ENCODE peak calls at places on chromosome 21, in nine cellular contexts. C is cardiac muscle cell; O is CD4-positive, CD25-positive, alpha-beta regulatory T cell; R is breast epithelium; F is Peyer's patch; U is brain microvascular endothelial cell; T is naive thymus-derived CD4-positive, alpha-beta T cell; X is left ventricle myocardium inferior; N is tibial nerve. W is an unnamed sample. For H3K36me3, the result is how much of the 10 kb centered on the place peaks cover.

GRCh38 chr21:18529253-18529652 is 125.7 kb upstream of the TMPRSS15 start:
- DNase-seq in T (no peak), N (no peak), C (peak), O (no peak), X (no peak), R (no peak), U (peak), F (no peak), W (no peak)

GRCh38 chr21:19011448-19011847 is 607.9 kb upstream of the TMPRSS15 start:
- DNase-seq in O (no peak), F (no peak), C (no peak), U (no peak), R (no peak), X (peak), T (no peak), N (no peak), W (no peak)

GRCh38 chr21:15289896-15290841 is 225.4 kb upstream of the NRIP1 start:
- DNase-seq in C (no peak), T (no peak), R (no peak), X (peak), N (no peak), F (no peak), O (no peak), U (no peak), W (peak)

GRCh38 chr21:15241997-15242767 is 177.4 kb upstream of the NRIP1 start:
- DNase-seq in X (no peak), F (no peak), C (no peak), O (no peak), U (no peak), R (no peak), N (no peak), T (no peak), W (no peak)

GRCh38 chr21:15293251-15293650 is 228.5 kb upstream of the NRIP1 start:
- DNase-seq in T (no peak), X (no peak), O (no peak), F (no peak), R (no peak), C (peak), N (no peak), U (peak), W (no peak)

GRCh38 chr21:42864286-42864685 is 15.1 kb downstream of the WDR4 start:
- DNase-seq in O (no peak), C (no peak), X (no peak), U (no peak), R (no peak), T (no peak), N (no peak), F (no peak), W (no peak)

GRCh38 chr21:45724345-45724961 is 80.9 kb downstream of the PCBP3 start:
- DNase-seq in C (no peak), N (no peak), U (no peak), T (no peak), O (no peak), R (no peak), F (no peak), X (peak), W (no peak)

GRCh38 chr21:42939581-42940413 is 14.4 kb upstream of the ERVH48-1 start:
- DNase-seq in U (peak), C (peak), N (peak), X (peak), R (peak), T (no peak), F (peak), O (no peak), W (peak)

GRCh38 chr21:39640754-39641153 is 28.0 kb downstream of the B3GALT5 start:
- DNase-seq in U (no peak), O (no peak), N (no peak), C (no peak), F (no peak), T (no peak), X (no peak), R (no peak), W (no peak)

GRCh38 chr21:17780539-17780938 is 38.6 kb downstream of the C21orf91 start:
- DNase-seq in F (no peak), X (no peak), C (no peak), O (peak), U (no peak), R (no peak), T (peak), N (no peak), W (no peak)

GRCh38 chr21:43333301-43334062 is 93.4 kb downstream of the SIK1 start:
- DNase-seq in R (peak), C (peak), F (no peak), U (peak), T (no peak), O (no peak), N (peak), X (peak), W (peak)

GRCh38 chr21:45358261-45358670 is 46.7 kb upstream of the COL18A1 start:
- DNase-seq in X (no peak), N (no peak), T (no peak), C (no peak), O (no peak), R (no peak), U (no peak), F (no peak), W (no peak)

GRCh38 chr21:42653492-42654061 is at the start of gene PDE9A:
- DNase-seq in U (no peak), O (peak), F (no peak), X (no peak), C (no peak), T (no peak), R (no peak), N (no peak), W (peak)

GRCh38 chr21:45611296-45611695 is 32.2 kb upstream of the PCBP3 start:
- DNase-seq in R (no peak), T (no peak), O (no peak), U (no peak), X (no peak), C (no peak), F (no peak), N (no peak), W (no peak)

GRCh38 chr21:41804381-41804780 is 37.5 kb upstream of the RIPK4 start:
- DNase-seq in X (no peak), O (no peak), R (no peak), N (no peak), C (no peak), U (no peak), T (no peak), F (no peak), W (no peak)

GRCh38 chr21:45980271-45980670 is 1.3 kb upstream of the COL6A1 start:
- DNase-seq in X (no peak), O (no peak), N (no peak), C (no peak), T (no peak), F (no peak), U (no peak), R (no peak), W (no peak)

GRCh38 chr21:42918291-42918690 is 7.1 kb downstream of the ERVH48-1 start:
- DNase-seq in U (no peak), F (no peak), X (no peak), N (no peak), R (no peak), O (no peak), C (no peak), T (no peak), W (no peak)

GRCh38 chr21:45283611-45284455 is 3.9 kb downstream of the POFUT2 start:
- DNase-seq in F (peak), N (no peak), R (peak), T (no peak), U (no peak), O (no peak), X (no peak), C (no peak), W (no peak)

GRCh38 chr21:46184625-46185555 is 631 bp upstream of the SPATC1L start:
- DNase-seq in F (peak), C (peak), U (peak), N (peak), X (peak), O (peak), T (peak), R (peak), W (peak)

GRCh38 chr21:42379425-42380215 is 13.3 kb upstream of the TFF1 start:
- DNase-seq in U (no peak), N (no peak), O (no peak), C (no peak), X (no peak), R (peak), F (peak), T (no peak), W (no peak)

GRCh38 chr21:38165466-38166213 is 91.2 kb upstream of the KCNJ15 start:
- DNase-seq in C (peak), F (no peak), O (no peak), N (no peak), X (no peak), U (no peak), R (no peak), T (no peak), W (no peak)

GRCh38 chr21:28725396-28725795 is 267.3 kb downstream of the LTN1 start:
- DNase-seq in F (no peak), O (no peak), X (no peak), C (peak), N (no peak), R (no peak), T (no peak), U (no peak), W (no peak)

GRCh38 chr21:27369234-27369633 is 402.3 kb upstream of the ADAMTS5 start:
- DNase-seq in O (no peak), X (no peak), R (no peak), N (no peak), F (no peak), C (no peak), T (no peak), U (no peak), W (no peak)
- H3K27ac ChIP-seq in O (no peak), X (peak), R (no peak), N (no peak), F (no peak), C (no peak), T (no peak), U (no peak), W (no peak)

DNA sequence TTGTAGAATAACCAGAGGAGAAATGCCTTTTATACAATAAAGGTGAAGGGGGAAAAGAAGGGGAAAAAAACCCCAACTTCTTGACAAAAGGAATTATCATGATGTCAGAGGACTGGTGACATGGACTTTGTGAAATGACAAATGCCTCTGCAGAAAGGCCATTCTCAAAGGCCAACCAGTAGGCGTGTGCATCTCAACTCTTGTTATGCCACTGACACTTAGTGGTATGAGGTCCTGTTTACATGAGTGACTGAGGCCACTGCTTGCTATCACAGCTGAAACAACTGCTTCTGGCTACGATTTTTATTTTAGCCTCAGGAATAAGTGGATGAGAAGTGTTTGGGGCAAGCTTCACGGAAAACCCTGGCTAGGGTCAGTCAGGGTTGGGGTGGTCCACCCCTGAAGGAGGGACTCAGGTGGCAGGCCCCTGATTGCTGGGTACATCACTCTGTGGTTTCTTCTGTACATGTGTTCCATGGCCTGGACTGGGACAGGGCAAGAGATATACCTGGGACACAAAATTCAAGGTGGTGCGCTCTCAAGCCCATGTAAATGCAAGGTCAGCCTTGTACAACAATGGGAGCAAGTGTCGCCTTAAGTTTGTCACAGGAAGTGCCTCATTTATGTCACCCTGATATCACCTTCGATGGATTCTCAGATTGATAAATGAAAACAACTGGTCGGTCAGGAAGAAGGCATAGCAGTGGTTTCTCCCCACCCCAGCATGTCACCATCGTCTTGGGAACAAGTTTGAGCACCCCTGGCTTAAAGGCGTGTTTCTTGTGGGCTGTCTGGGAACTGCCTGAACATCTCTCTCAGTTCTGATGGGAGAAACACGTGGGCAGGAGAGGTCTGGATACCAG is 12.3 kb downstream of the RUNX1 start:
- DNase-seq in O (no peak), T (no peak), R (no peak), N (no peak), U (no peak), X (no peak), F (no peak), C (no peak), W (no peak)
- H3K36me3 ChIP-seq in O (under half), T (under half), R (under half), N (under half), U (under half), X (under half), F (under half), C (under half), W (under half)

GRCh38 chr21:34925597-34925996 is 123.5 kb downstream of the RUNX1 start:
- DNase-seq in U (no peak), R (no peak), F (no peak), C (no peak), N (no peak), O (no peak), X (no peak), T (no peak), W (no peak)

GRCh38 chr21:34924194-34924593 is 124.9 kb downstream of the RUNX1 start:
- DNase-seq in N (no peak), C (no peak), O (no peak), F (no peak), X (no peak), T (no peak), U (no peak), R (no peak), W (no peak)

GRCh38 chr21:34924767-34925425 is 124.2 kb downstream of the RUNX1 start:
- DNase-seq in O (no peak), U (no peak), R (no peak), X (no peak), T (no peak), C (no peak), F (no peak), N (no peak), W (no peak)

GRCh38 chr21:34928637-34929036 is 120.5 kb downstream of the RUNX1 start:
- DNase-seq in F (no peak), N (no peak), X (no peak), O (no peak), T (no peak), R (no peak), C (no peak), U (no peak), W (no peak)

DNA sequence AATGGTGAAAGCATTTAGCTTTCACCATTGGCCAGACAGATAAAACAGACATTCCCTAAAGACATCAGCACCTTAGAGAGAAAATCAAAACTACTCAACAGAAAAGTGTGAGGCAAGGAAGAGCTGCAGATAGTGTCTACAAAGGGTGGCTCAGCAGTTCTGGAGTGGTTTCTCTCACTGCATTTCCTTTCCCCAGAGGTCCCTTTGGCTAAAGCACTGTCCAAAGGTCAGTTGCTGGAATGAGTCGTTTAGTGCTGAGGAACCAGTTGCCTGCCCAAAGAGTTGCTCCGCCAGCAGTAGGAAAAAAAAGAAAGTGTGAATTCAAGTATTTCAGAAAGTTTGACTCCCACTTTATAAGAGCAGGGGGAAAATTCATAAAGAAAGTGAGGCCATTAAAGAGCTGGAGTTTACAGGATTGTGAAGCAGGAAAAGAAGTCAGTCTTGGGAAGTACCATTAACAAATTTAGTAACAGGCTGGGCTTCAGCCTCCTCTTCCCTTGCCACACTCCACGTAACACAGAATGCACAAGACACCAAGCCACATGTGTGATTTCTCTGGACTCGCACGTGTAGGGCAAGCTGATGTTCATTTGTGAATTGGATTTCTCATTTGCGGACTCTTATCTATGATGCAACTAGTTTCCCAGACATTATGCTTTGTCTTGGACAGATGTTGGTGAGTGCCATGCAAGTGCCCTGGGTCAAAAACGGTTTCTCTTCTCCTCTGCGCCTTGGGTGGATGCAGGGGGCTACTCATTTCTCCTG is 122.1 kb downstream of the RUNX1 start:
- DNase-seq in O (no peak), X (no peak), N (peak), C (peak), R (no peak), U (no peak), F (no peak), T (no peak), W (no peak)
- H3K27ac ChIP-seq in O (no peak), X (no peak), N (no peak), C (no peak), R (no peak), U (no peak), F (no peak), T (no peak), W (no peak)

GRCh38 chr21:31670065-31670464 is 10.6 kb downstream of the SOD1 start:
- DNase-seq in O (no peak), N (no peak), X (no peak), T (no peak), R (no peak), F (no peak), C (no peak), U (no peak), W (no peak)
- H3K36me3 ChIP-seq in O (half or more), N (under half), X (half or more), T (half or more), R (under half), F (under half), C (under half), U (under half), W (under half)

GRCh38 chr21:33660406-33660805 is 18.1 kb downstream of the ITSN1 start:
- DNase-seq in R (no peak), F (no peak), U (no peak), O (no peak), X (no peak), T (no peak), C (peak), N (no peak), W (no peak)
- H3K27ac ChIP-seq in R (no peak), F (no peak), U (no peak), O (no peak), X (peak), T (no peak), C (no peak), N (peak), W (no peak)

DNA sequence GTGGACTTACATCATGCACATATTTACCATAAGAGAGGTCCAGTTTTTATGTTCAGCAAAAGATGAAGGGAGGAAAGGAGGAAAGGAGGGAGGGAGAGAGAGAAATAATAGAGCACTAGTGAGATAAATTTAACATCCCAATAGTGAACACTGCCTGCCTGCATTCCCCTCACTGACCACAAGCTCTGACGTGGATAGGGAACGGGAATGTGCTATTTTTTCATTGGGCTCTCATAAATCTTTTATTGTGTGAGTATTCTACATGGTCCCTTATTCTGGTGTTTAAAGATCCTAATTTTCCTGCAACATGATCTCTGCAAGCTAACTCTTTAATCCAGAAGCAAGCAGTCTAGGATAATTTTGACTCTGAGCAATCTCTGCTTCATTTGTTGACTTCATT is 82.2 kb downstream of the TTC3 start:
- DNase-seq in O (no peak), R (no peak), F (no peak), N (no peak), T (no peak), C (no peak), X (no peak), U (no peak), W (no peak)
- H3K36me3 ChIP-seq in O (half or more), R (under half), F (under half), N (under half), T (half or more), C (under half), X (half or more), U (half or more), W (under half)

GRCh38 chr21:26811031-26811430 is 34.2 kb downstream of the ADAMTS1 start:
- DNase-seq in R (no peak), O (no peak), C (peak), F (no peak), T (no peak), X (no peak), U (peak), N (no peak), W (no peak)
- H3K27ac ChIP-seq in R (no peak), O (no peak), C (no peak), F (no peak), T (no peak), X (no peak), U (peak), N (peak), W (no peak)

DNA sequence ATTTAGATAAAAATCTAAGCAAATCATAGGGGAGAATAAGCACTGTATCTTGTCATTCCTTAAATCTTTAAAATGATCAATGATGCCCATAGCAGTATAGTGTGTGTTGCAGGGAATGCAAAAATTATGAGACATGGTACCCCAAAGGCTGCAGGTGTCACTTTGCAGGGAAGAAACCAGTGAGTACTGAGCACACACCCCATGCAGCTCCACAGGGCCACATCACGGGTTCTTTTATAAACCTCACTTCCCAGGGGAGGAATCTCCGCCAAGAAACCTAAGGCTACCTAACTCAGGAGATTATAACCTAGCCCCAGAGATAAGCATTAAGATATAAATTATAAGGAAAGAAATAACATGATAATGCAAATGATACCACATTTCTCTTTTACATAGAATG is 115.6 kb downstream of the APP start:
- DNase-seq in R (no peak), C (no peak), X (no peak), F (no peak), U (no peak), T (no peak), N (no peak), O (no peak), W (no peak)
- H3K36me3 ChIP-seq in R (under half), C (under half), X (under half), F (under half), U (under half), T (under half), N (under half), O (under half), W (under half)

GRCh38 chr21:34815831-34816700 is 147.3 kb downstream of the CLIC6 start:
- DNase-seq in F (no peak), X (no peak), T (no peak), O (no peak), N (no peak), U (no peak), C (no peak), R (no peak), W (no peak)
- H3K27ac ChIP-seq in F (no peak), X (no peak), T (no peak), O (no peak), N (peak), U (no peak), C (no peak), R (peak), W (no peak)

DNA sequence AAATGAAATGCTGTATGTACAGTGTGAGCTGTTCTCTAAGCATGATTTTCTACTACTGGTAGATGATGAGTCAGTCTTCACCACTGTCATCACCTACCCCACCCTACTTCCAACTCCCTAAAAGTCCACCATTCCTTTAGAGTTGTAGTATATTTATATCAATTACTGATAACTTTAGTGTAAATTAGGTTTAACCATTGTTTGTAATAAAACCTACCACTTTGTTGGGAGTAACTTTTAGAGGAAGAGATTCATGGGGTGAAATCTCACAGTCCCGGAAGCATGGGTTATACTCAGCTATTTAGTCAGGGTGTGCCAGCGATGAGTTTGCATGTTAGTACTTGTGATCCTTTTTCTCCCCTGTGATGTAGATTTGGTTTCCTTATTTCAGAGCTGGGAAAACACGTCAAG is 17.1 kb downstream of the MORC3 start:
- DNase-seq in T (no peak), N (no peak), X (no peak), F (no peak), R (no peak), O (no peak), C (peak), U (peak), W (no peak)
- H3K36me3 ChIP-seq in T (half or more), N (under half), X (half or more), F (under half), R (under half), O (half or more), C (half or more), U (under half), W (half or more)

W was measured in psoas muscle.